ENCODE peak calls at places on chromosomes 16 and 17, in five cellular contexts. J is heart left ventricle, G is adrenal gland, X is lower leg skin, T is GM12892. F is an unnamed sample.
A peak's percentile ranks its signal among the peaks of the same experiment; 100 is the strongest.

GRCh38 chr17:28885951-28886350 is 11.6 kb downstream of the FLOT2 start:
- DNase-seq in X (no peak), J (no peak), T (no peak), G (no peak), F (no peak)

GRCh38 chr17:66957951-66958579 is 6.4 kb upstream of the CACNG4 start:
- DNase-seq in T (no peak), X (no peak), J (no peak), G (no peak), F (no peak)

GRCh38 chr16:87076331-87076949 is 240.8 kb downstream of the C16orf95 start:
- DNase-seq in X (no peak), T (no peak), G (no peak), J (no peak), F (no peak)

GRCh38 chr17:61376931-61377838 is 22.5 kb upstream of the TBX2 start:
- DNase-seq in G (no peak), X (no peak), J (no peak), T (no peak), F (no peak)

GRCh38 chr16:53692146-53692545 is 11.5 kb downstream of the RPGRIP1L start:
- DNase-seq in G (no peak), T (no peak), J (no peak), X (no peak), F (no peak)

GRCh38 chr17:73390221-73390620 is 78.4 kb upstream of the CDC42EP4 start:
- DNase-seq in G (no peak), T (no peak), X (no peak), J (no peak), F (no peak)

GRCh38 chr17:50051082-50051576 is 4.8 kb upstream of the ITGA3 start:
- DNase-seq in T (no peak), X (no peak), G (peak; percentile 82), J (no peak), F (no peak)

GRCh38 chr16:12081048-12081404 is 104.5 kb downstream of the SNX29 start:
- DNase-seq in J (no peak), T (no peak), X (no peak), G (no peak), F (no peak)

GRCh38 chr16:3456374-3456773 is 12.9 kb downstream of the NAA60 start:
- DNase-seq in J (peak; percentile 37), T (no peak), X (peak; percentile 32), G (no peak), F (peak; percentile 21)

GRCh38 chr17:7716299-7716886 is 1.2 kb upstream of the DNAH2 start:
- DNase-seq in G (no peak), X (no peak), J (no peak), T (no peak), F (no peak)

GRCh38 chr17:7714721-7715594 is 2.6 kb upstream of the DNAH2 start:
- DNase-seq in T (no peak), J (no peak), G (no peak), X (no peak), F (no peak)

GRCh38 chr17:7717756-7718350 is 309 bp downstream of the DNAH2 start:
- DNase-seq in T (no peak), G (no peak), J (no peak), X (no peak), F (no peak)

GRCh38 chr17:7719661-7720060 is 2.1 kb downstream of the DNAH2 start:
- DNase-seq in X (no peak), G (no peak), J (no peak), T (no peak), F (no peak)

GRCh38 chr17:7716901-7717755 is at the start of gene DNAH2:
- DNase-seq in X (peak; percentile 56), J (peak; percentile 74), T (peak; percentile 54), G (peak; percentile 73), F (peak; percentile 45)
- TF ChIP-seq POLR2A in X (no peak), J (no peak), T (no peak), G (no peak), F (no peak)

GRCh38 chr16:57682809-57683318 is 11.7 kb upstream of the DRC7 start:
- DNase-seq in T (no peak), X (no peak), G (no peak), J (no peak), F (no peak)
- TF ChIP-seq POLR2A in T (no peak), X (no peak), G (no peak), J (no peak), F (no peak)

GRCh38 chr17:79990051-79990592 is 45.5 kb downstream of the TBC1D16 start:
- DNase-seq in T (no peak), J (no peak), G (no peak), X (no peak), F (no peak)
- TF ChIP-seq POLR2A in T (no peak), J (no peak), G (no peak), X (no peak), F (no peak)

DNA sequence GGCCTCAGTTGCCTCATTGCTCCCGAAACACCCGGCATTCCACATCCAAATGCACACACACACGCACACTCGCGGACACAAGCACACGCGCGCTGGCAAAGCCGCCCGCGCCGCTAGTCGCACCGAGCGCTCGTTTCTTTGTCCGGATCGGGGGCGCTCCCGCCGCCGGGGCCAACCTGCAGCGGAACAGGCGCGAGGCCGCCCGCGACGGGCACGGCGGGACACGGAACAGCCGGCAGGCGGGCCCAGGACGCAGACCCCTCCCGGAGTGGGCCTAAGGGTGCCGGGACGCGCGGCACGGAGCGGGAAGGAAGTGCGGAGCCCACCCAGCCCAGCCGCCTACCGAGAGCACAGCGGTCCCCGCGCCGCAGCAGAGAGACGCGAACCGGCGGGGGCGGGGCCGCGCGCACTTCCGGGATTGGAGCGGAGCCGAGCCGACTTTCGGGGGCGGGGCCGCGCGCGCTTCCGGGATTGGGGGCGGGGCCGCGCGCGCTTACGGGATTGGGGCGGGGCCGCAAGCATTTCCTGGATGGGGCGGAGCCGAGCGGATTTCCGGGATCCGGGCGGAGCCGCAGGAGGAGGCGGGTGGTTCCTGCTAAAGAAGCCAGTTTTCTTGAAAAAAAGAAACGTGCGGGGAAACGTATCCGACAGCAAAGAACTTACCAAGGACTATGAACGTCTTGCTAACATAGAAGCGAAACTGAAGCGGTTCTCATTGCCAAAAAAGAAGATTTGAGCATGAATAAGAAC is at the start of gene CYBC1:
- DNase-seq in X (peak; percentile 91), G (peak; percentile 93), T (peak; percentile 76), J (peak; percentile 95), F (peak; percentile 93)
- TF ChIP-seq POLR2A in X (peak; percentile 62), G (peak; percentile 83), T (peak; percentile 92), J (no peak), F (peak; percentile 77)

GRCh38 chr16:55273959-55274358 is 50.0 kb upstream of the IRX6 start:
- DNase-seq in X (no peak), J (no peak), G (no peak), T (no peak), F (no peak)

GRCh38 chr16:55272787-55273186 is 51.2 kb upstream of the IRX6 start:
- DNase-seq in X (no peak), G (no peak), T (no peak), J (no peak), F (no peak)

GRCh38 chr16:55274391-55274790 is 49.6 kb upstream of the IRX6 start:
- DNase-seq in T (no peak), X (no peak), G (no peak), J (no peak), F (no peak)

GRCh38 chr16:55273356-55273755 is 50.6 kb upstream of the IRX6 start:
- DNase-seq in J (no peak), T (no peak), G (no peak), X (no peak), F (no peak)

DNA sequence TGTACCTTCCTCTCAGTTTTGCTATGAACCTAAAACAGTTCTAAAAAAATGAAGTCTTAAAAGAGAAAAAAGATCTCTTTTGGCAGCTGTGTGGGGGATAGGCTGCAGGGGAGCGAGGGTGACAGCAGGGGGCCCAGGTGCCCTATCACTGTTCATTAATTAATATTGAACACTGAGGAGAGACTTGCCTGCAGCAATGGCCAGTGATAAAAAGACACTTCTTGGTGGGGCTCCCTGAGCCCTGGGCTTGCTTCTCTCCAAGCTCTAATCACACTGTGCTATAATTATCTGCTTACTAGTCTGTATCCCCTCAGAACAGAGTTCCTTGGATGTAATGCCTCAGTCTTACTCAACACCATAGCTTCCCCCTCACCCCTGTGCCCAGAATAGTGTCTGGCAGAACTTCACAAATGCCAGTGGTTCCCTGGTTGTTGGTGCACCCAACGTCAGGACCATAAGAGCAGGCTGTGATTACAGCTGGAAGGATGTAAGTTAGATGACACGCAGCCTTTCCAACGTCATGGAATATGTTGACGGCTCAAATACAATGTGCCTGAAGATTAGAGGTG is 52.0 kb upstream of the IRX6 start:
- DNase-seq in T (no peak), G (no peak), X (no peak), J (peak; percentile 45), F (no peak)
- TF ChIP-seq POLR2A in T (no peak), G (no peak), X (no peak), J (no peak), F (no peak)

GRCh38 chr17:82193520-82194236 is 19.0 kb downstream of the CCDC57 start:
- DNase-seq in J (no peak), G (no peak), X (no peak), T (no peak), F (no peak)
- TF ChIP-seq POLR2A in J (no peak), G (no peak), X (no peak), T (no peak), F (no peak)

F was measured in erythroblast.